ENCODE peak calls at places on chromosomes 12 and 14, in four cellular contexts. U, M, L and I are unnamed samples.

GRCh38 chr12:76024942-76025600 is 6.5 kb downstream of the PHLDA1 start:
- DNase-seq in U (no peak), M (no peak), L (peak; percentile 42), I (no peak)

GRCh38 chr12:116538682-116539264 is 20.4 kb upstream of the MAP1LC3B2 start:
- DNase-seq in M (no peak), L (no peak), U (peak; percentile 20), I (no peak)

GRCh38 chr14:64745511-64746041 is 41.4 kb downstream of the PLEKHG3 start:
- DNase-seq in M (no peak), U (no peak), L (no peak), I (no peak)

GRCh38 chr12:106149096-106149784 is 10.5 kb upstream of the NUAK1 start:
- DNase-seq in U (peak; percentile 56), M (no peak), L (peak; percentile 59), I (no peak)

GRCh38 chr12:95553202-95553943 is 2.1 kb upstream of the USP44 start:
- DNase-seq in U (no peak), M (no peak), L (no peak), I (no peak)

GRCh38 chr12:118055144-118055557 is 5.8 kb downstream of the WSB2 start:
- DNase-seq in L (peak; percentile 61), M (peak; percentile 55), U (peak; percentile 48), I (peak; percentile 73)

GRCh38 chr12:51202650-51203198 is 15.1 kb downstream of the POU6F1 start:
- DNase-seq in M (no peak), L (no peak), U (no peak), I (no peak)

GRCh38 chr14:36514278-36515104 is 5.5 kb downstream of the NKX2-1 start:
- DNase-seq in L (no peak), M (no peak), U (no peak), I (no peak)

GRCh38 chr12:118061011-118061875 is at the start of gene WSB2:
- DNase-seq in M (peak; percentile 44), L (peak; percentile 64), U (peak; percentile 6), I (peak; percentile 33)

GRCh38 chr12:32399373-32400113 is at the start of gene FGD4:
- DNase-seq in U (peak; percentile 90), L (peak; percentile 92), M (peak; percentile 20), I (peak; percentile 7)

GRCh38 chr12:9870311-9870866 is 1.2 kb upstream of the CLEC2B start:
- DNase-seq in L (peak; percentile 44), U (no peak), M (no peak), I (no peak)

GRCh38 chr12:69423037-69423905 is 46.9 kb upstream of the FRS2 start:
- DNase-seq in L (no peak), M (no peak), U (no peak), I (no peak)

GRCh38 chr12:3789838-3790237 is 36.9 kb upstream of the CRACR2A start:
- DNase-seq in M (no peak), L (no peak), U (no peak), I (no peak)

GRCh38 chr12:69570545-69571399 is 14.5 kb upstream of the CCT2 start:
- DNase-seq in M (peak; percentile 54), U (peak; percentile 72), L (peak; percentile 70), I (peak; percentile 5)

GRCh38 chr12:57530396-57531142 is 7.9 kb downstream of the MBD6 start:
- DNase-seq in L (no peak), U (peak; percentile 4), M (no peak), I (no peak)

GRCh38 chr12:69840727-69841126 is 15.7 kb downstream of the MYRFL start:
- DNase-seq in U (no peak), M (no peak), L (peak; percentile 38), I (no peak)

GRCh38 chr12:27969901-27970390 is 2.6 kb downstream of the PTHLH start:
- DNase-seq in L (peak; percentile 66), M (peak; percentile 14), U (peak; percentile 93), I (peak; percentile 10)

GRCh38 chr14:22842211-22843122 is 6.1 kb downstream of the MMP14 start:
- DNase-seq in M (no peak), L (no peak), U (no peak), I (no peak)
- H3K27ac ChIP-seq in M (no peak overlapping the region), L (peak overlapping the region; percentile 13), U (no peak overlapping the region), I (no peak overlapping the region)

GRCh38 chr14:105527381-105528196 is 1.2 kb downstream of the TMEM121 start:
- DNase-seq in U (no peak), M (no peak), L (no peak), I (no peak)

GRCh38 chr14:105530446-105531087 is 4.2 kb downstream of the TMEM121 start:
- DNase-seq in M (no peak), L (no peak), U (no peak), I (no peak)

GRCh38 chr14:105529506-105530445 is 3.4 kb downstream of the TMEM121 start:
- DNase-seq in M (peak; percentile 21), L (no peak), U (no peak), I (no peak)

GRCh38 chr14:105528197-105528858 is 1.9 kb downstream of the TMEM121 start:
- DNase-seq in U (peak; percentile 81), M (peak; percentile 73), L (peak; percentile 61), I (peak; percentile 66)

GRCh38 chr14:105528859-105529505 is 2.6 kb downstream of the TMEM121 start:
- DNase-seq in L (peak; percentile 25), M (peak; percentile 18), U (no peak), I (no peak)
- H3K4me3 ChIP-seq in L (peak overlapping the region; percentile 29), M (peak overlapping the region; percentile 53), U (peak overlapping the region; percentile 55), I (peak overlapping the region; percentile 63)

GRCh38 chr14:89123851-89124250 is 293.2 kb downstream of the FOXN3 start:
- DNase-seq in U (no peak), M (no peak), L (no peak), I (no peak)
- H3K27ac ChIP-seq in U (no peak overlapping the region), M (no peak overlapping the region), L (no peak overlapping the region), I (no peak overlapping the region)

DNA sequence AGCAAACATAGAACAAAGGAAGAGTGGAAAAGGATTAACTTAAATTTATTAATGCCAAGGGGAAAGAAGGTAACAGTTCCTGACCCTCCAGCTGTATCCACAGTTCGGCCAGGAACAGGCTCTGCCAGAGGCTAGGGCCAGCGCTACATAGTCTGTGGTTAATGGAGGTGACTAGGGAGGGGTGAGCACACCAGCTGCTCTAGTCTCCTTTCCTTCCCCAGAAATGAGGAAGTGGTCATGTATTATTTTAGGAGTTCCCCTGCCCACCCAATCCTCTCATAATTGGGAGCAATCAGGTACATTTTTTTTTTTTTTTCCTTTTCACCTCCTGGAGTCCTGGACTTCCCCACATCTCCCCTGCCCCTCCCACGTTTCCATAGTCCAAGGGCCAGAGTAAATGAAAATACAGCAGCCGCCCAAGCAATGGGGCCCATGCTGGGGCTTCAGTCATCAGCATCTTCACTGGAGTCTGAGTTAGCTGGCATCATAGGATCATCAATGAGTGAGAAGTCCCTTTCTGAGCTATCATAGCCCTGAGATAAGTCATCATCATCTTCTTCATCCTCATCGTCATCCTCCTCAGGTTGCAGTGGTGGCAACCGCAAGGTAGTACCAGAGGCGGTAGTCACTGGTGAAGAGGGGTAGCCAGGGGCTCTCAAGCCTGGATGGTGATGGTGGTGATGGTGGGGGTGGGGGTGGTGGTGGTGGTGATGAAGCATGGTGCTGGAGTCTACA is 1.5 kb upstream of the SUPT16H start:
- DNase-seq in M (no peak), U (no peak), L (no peak), I (no peak)
- H3K4me3 ChIP-seq in M (no peak overlapping the region), U (peak overlapping the region; percentile 87), L (no peak overlapping the region), I (no peak overlapping the region)

GRCh38 chr12:13100882-13101769 is 2.3 kb downstream of the GSG1 start:
- DNase-seq in U (peak; percentile 90), L (peak; percentile 95), M (peak; percentile 95), I (peak; percentile 91)

GRCh38 chr12:13099910-13100609 is 3.4 kb downstream of the GSG1 start:
- DNase-seq in L (peak; percentile 30), U (no peak), M (no peak), I (no peak)

GRCh38 chr12:13101854-13102375 is 1.6 kb downstream of the GSG1 start:
- DNase-seq in L (peak; percentile 45), M (peak; percentile 5), U (peak; percentile 64), I (peak; percentile 40)

GRCh38 chr12:13099066-13099909 is 4.2 kb downstream of the GSG1 start:
- DNase-seq in L (peak; percentile 86), U (no peak), M (no peak), I (no peak)

DNA sequence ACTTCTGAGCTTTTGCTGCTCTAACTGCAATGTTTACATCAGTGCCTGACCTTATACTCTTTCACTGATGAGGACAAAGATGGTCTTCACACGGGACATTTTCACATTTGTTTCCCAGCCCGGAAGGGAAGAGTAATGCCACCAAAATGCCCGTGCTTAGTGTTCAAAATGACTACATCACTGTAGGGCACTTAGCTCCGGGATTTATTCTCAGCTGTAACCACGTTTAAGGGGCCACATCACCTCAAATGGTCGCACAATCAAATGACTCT is 2.9 kb downstream of the GSG1 start:
- DNase-seq in L (no peak), M (no peak), U (no peak), I (no peak)
- H3K27ac ChIP-seq in L (peak overlapping the region; percentile 99), M (peak overlapping the region; percentile 91), U (peak overlapping the region; percentile 97), I (peak overlapping the region; percentile 95)

GRCh38 chr12:52404951-52405350 is 1.2 kb downstream of the KRT82 start:
- DNase-seq in U (no peak), M (no peak), L (no peak), I (no peak)
- H3K4me3 ChIP-seq in U (no peak overlapping the region), M (no peak overlapping the region), L (no peak overlapping the region), I (no peak overlapping the region)